ENCODE peak calls at places on chromosomes 6 and 20, in six cellular contexts. S is A673; J is MCF 10A; I is activated T-helper 1 cell treated with anti-CD3 and anti-CD28 coated beads, Interleukin-12 subunit alpha, Interleukin-12 subunit beta, Interleukin-2, Interleukin-4 antibody, amounts not matched to agents 30 ng/mL and 10 ng/mL and 1 ng/mL, durations not matched to agents 14 hours and 24 hours and 36 hours; X is NCI-H1105; B is right atrium auricular region. V is an unnamed sample.

GRCh38 chr6:43367245-43367984 is 2.0 kb downstream of the ZNF318 start:
- DNase-seq in J (no peak), X (no peak), S (peak), I (no peak), B (no peak), V (no peak)

GRCh38 chr6:34586327-34587040 is 30.4 kb upstream of the SPDEF start:
- DNase-seq in I (no peak), B (no peak), S (no peak), J (no peak), X (no peak), V (no peak)

GRCh38 chr20:25246182-25246943 is 1.5 kb upstream of the PYGB start:
- DNase-seq in B (peak), S (no peak), X (no peak), J (no peak), I (no peak), V (no peak)

GRCh38 chr20:31555203-31555602 is 41.0 kb downstream of the HM13 start:
- DNase-seq in B (no peak), J (no peak), I (no peak), S (no peak), X (no peak), V (no peak)

GRCh38 chr6:36443951-36444428 is 1.2 kb downstream of the KCTD20 start:
- DNase-seq in I (no peak), S (peak), B (no peak), X (no peak), J (peak), V (no peak)

GRCh38 chr6:107207251-107207890 is 92.1 kb upstream of the BEND3 start:
- DNase-seq in X (no peak), S (no peak), I (no peak), B (no peak), J (no peak), V (no peak)

GRCh38 chr6:150865043-150865405 is 478 bp upstream of the MTHFD1L start:
- DNase-seq in B (no peak), J (no peak), S (no peak), I (no peak), X (no peak), V (no peak)

GRCh38 chr20:58515240-58516212 is at the start of gene APCDD1L:
- DNase-seq in S (no peak), I (no peak), J (peak), B (no peak), X (no peak), V (no peak)

GRCh38 chr6:37182736-37183590 is 13.0 kb downstream of the PIM1 start:
- DNase-seq in I (peak), J (no peak), S (no peak), X (no peak), B (no peak), V (peak)

GRCh38 chr20:59645761-59646171 is 41.4 kb downstream of the PHACTR3 start:
- DNase-seq in I (no peak), J (no peak), B (peak), X (no peak), S (no peak), V (no peak)

GRCh38 chr6:159067334-159067733 is 22.5 kb upstream of the TAGAP start:
- DNase-seq in S (no peak), I (no peak), B (no peak), X (no peak), J (peak), V (no peak)

GRCh38 chr6:32060966-32061655 is 22.9 kb downstream of the CYP21A2 start:
- DNase-seq in X (no peak), S (no peak), I (no peak), B (no peak), J (no peak), V (no peak)

GRCh38 chr6:122772724-122773123 is 6.8 kb upstream of the FABP7 start:
- DNase-seq in I (no peak), J (no peak), B (no peak), X (no peak), S (no peak), V (no peak)

GRCh38 chr6:160950507-160950906 is 41.1 kb upstream of the MAP3K4 start:
- DNase-seq in I (no peak), B (no peak), X (no peak), S (no peak), J (peak), V (no peak)

V was measured in GDM1.